ENCODE peak calls at places on chromosomes 3 and 15, in ten cellular contexts. T, R, G, V, J, X, Y, H, L and Z are unnamed samples.

GRCh38 chr15:70098461-70099166 is 897 bp upstream of the TLE3 start:
- DNase-seq in T (no peak), R (peak; percentile 24), G (peak; percentile 68), V (peak; percentile 67), J (peak; percentile 36), X (no peak), Y (no peak), H (no peak), L (peak; percentile 34), Z (peak; percentile 94)

GRCh38 chr3:72195895-72196294 is 410.9 kb upstream of the PROK2 start:
- DNase-seq in T (no peak), R (no peak), G (no peak), V (no peak), J (no peak), X (no peak), Y (no peak), H (no peak), L (no peak), Z (no peak)

GRCh38 chr15:70050447-70050846 is 47.3 kb downstream of the TLE3 start:
- DNase-seq in T (no peak), R (no peak), G (no peak), V (peak; percentile 6), J (no peak), X (no peak), Y (no peak), H (no peak), L (no peak), Z (no peak)

GRCh38 chr3:162370136-162370535 is 873.5 kb downstream of the OTOL1 start:
- DNase-seq in T (no peak), R (no peak), G (no peak), V (no peak), J (no peak), X (no peak), Y (no peak), H (no peak), L (no peak), Z (no peak)

GRCh38 chr15:91916051-91916450 is 62.5 kb downstream of the SLCO3A1 start:
- DNase-seq in T (no peak), R (no peak), G (no peak), V (no peak), J (no peak), X (no peak), Y (no peak), H (no peak), L (no peak), Z (peak; percentile 69)

GRCh38 chr3:156664285-156665178 is 9.9 kb upstream of the TIPARP start:
- DNase-seq in T (no peak), R (peak; percentile 53), G (no peak), V (no peak), J (no peak), X (no peak), Y (no peak), H (no peak), L (no peak), Z (no peak)

GRCh38 chr3:149277338-149277813 is 55.7 kb upstream of the CP start:
- DNase-seq in T (peak; percentile 77), R (peak; percentile 92), G (peak; percentile 64), V (no peak), J (peak; percentile 89), X (peak; percentile 81), Y (no peak), H (peak; percentile 5), L (peak; percentile 91), Z (no peak)

GRCh38 chr15:27865323-27865922 is 233.7 kb downstream of the OCA2 start:
- DNase-seq in T (no peak), R (no peak), G (no peak), V (no peak), J (no peak), X (no peak), Y (no peak), H (no peak), L (no peak), Z (no peak)

GRCh38 chr3:8709801-8710524 is 23.6 kb upstream of the CAV3 start:
- DNase-seq in T (no peak), R (no peak), G (no peak), V (no peak), J (no peak), X (no peak), Y (no peak), H (no peak), L (no peak), Z (peak; percentile 42)

GRCh38 chr3:83226751-83227150 is 1465.3 kb upstream of the GBE1 start:
- DNase-seq in T (no peak), R (no peak), G (no peak), V (no peak), J (peak; percentile 63), X (no peak), Y (no peak), H (no peak), L (no peak), Z (no peak)

GRCh38 chr3:57983734-57984518 is 24.3 kb upstream of the FLNB start:
- DNase-seq in T (peak; percentile 96), R (peak; percentile 89), G (peak; percentile 95), V (peak; percentile 71), J (peak; percentile 88), X (peak; percentile 90), Y (no peak), H (no peak), L (peak; percentile 87), Z (no peak)

GRCh38 chr3:136543385-136543784 is 208.8 kb downstream of the STAG1 start:
- DNase-seq in T (peak; percentile 37), R (no peak), G (peak; percentile 54), V (no peak), J (no peak), X (no peak), Y (no peak), H (no peak), L (peak; percentile 8), Z (no peak)

GRCh38 chr3:138465927-138466326 is 31.5 kb downstream of the ESYT3 start:
- DNase-seq in T (no peak), R (peak; percentile 19), G (no peak), V (no peak), J (peak; percentile 65), X (no peak), Y (no peak), H (no peak), L (no peak), Z (no peak)

GRCh38 chr3:73624363-73625123 is at the start of gene PDZRN3:
- DNase-seq in T (peak; percentile 80), R (peak; percentile 23), G (peak; percentile 95), V (peak; percentile 85), J (peak; percentile 77), X (peak; percentile 59), Y (peak; percentile 73), H (no peak), L (no peak), Z (no peak)

GRCh38 chr3:186825294-186825821 is 17.2 kb upstream of the ADIPOQ start:
- DNase-seq in T (peak; percentile 69), R (peak; percentile 43), G (peak; percentile 83), V (peak; percentile 20), J (peak; percentile 81), X (peak; percentile 77), Y (no peak), H (no peak), L (no peak), Z (peak; percentile 81)

GRCh38 chr3:182739619-182740018 is 53.7 kb upstream of the ATP11B start:
- DNase-seq in T (peak; percentile 28), R (no peak), G (peak; percentile 34), V (no peak), J (peak; percentile 50), X (peak; percentile 75), Y (peak; percentile 39), H (no peak), L (peak; percentile 48), Z (no peak)

GRCh38 chr15:52217186-52217585 is 26.0 kb upstream of the GNB5 start:
- DNase-seq in T (no peak), R (no peak), G (no peak), V (no peak), J (no peak), X (no peak), Y (peak; percentile 8), H (no peak), L (peak; percentile 33), Z (no peak)

GRCh38 chr3:58124387-58124786 is 86.4 kb downstream of the DNASE1L3 start:
- DNase-seq in T (no peak), R (no peak), G (no peak), V (no peak), J (no peak), X (no peak), Y (no peak), H (no peak), L (no peak), Z (no peak)

GRCh38 chr3:150410311-150411105 is 2.4 kb downstream of the TSC22D2 start:
- DNase-seq in T (no peak), R (peak; percentile 57), G (peak; percentile 61), V (peak; percentile 26), J (peak; percentile 36), X (no peak), Y (peak; percentile 16), H (no peak), L (peak; percentile 41), Z (peak; percentile 91)

GRCh38 chr3:106805625-106806024 is 571.6 kb upstream of the CCDC54 start:
- DNase-seq in T (no peak), R (peak; percentile 59), G (no peak), V (no peak), J (peak; percentile 69), X (no peak), Y (no peak), H (no peak), L (no peak), Z (no peak)

GRCh38 chr15:99683000-99683670 is 50.1 kb downstream of the LYSMD4 start:
- DNase-seq in T (peak; percentile 18), R (peak; percentile 38), G (peak; percentile 41), V (no peak), J (peak; percentile 81), X (no peak), Y (no peak), H (no peak), L (no peak), Z (no peak)

GRCh38 chr3:186790261-186790981 is 7.0 kb downstream of the EIF4A2 start:
- DNase-seq in T (peak; percentile 72), R (peak; percentile 70), G (peak; percentile 56), V (no peak), J (peak; percentile 63), X (no peak), Y (no peak), H (no peak), L (peak; percentile 33), Z (no peak)

GRCh38 chr3:45701167-45701867 is 12.1 kb downstream of the SACM1L start:
- DNase-seq in T (no peak), R (no peak), G (no peak), V (no peak), J (peak; percentile 57), X (no peak), Y (no peak), H (no peak), L (no peak), Z (no peak)

GRCh38 chr15:74651251-74651741 is 35.7 kb downstream of the CLK3 start:
- DNase-seq in T (peak; percentile 70), R (no peak), G (peak; percentile 37), V (no peak), J (peak; percentile 65), X (no peak), Y (no peak), H (no peak), L (no peak), Z (no peak)

GRCh38 chr15:67820992-67821783 is 4.1 kb upstream of the SKOR1 start:
- DNase-seq in T (peak; percentile 45), R (peak; percentile 37), G (peak; percentile 66), V (peak; percentile 45), J (peak; percentile 54), X (no peak), Y (no peak), H (no peak), L (peak; percentile 22), Z (peak; percentile 76)

GRCh38 chr15:57327985-57328471 is 48.3 kb upstream of the CGNL1 start:
- DNase-seq in T (peak; percentile 99), R (peak; percentile 99), G (peak; percentile 100), V (peak; percentile 45), J (peak; percentile 99), X (peak; percentile 98), Y (no peak), H (no peak), L (no peak), Z (no peak)

GRCh38 chr3:127411083-127411727 is 123.4 kb upstream of the PRR20G start:
- DNase-seq in T (no peak), R (no peak), G (no peak), V (no peak), J (no peak), X (no peak), Y (no peak), H (no peak), L (no peak), Z (peak; percentile 48)

GRCh38 chr15:41970456-41970855 is 1.9 kb downstream of the EHD4 start:
- DNase-seq in T (no peak), R (no peak), G (no peak), V (no peak), J (no peak), X (no peak), Y (no peak), H (no peak), L (no peak), Z (peak; percentile 32)